ENCODE peak calls at places on chromosomes 13 and 19, in eight cellular contexts. R, M, D, A, Q, G, B and W are unnamed samples.

GRCh38 chr19:13169769-13170168 is 19.6 kb downstream of the IER2 start:
- DNase-seq in D (no peak), Q (no peak), A (no peak), R (peak), G (no peak), M (no peak), B (no peak), W (no peak)

GRCh38 chr13:50071399-50071798 is 56.2 kb downstream of the KCNRG start:
- DNase-seq in D (no peak), G (no peak), M (no peak), A (no peak), B (no peak), R (no peak), Q (no peak), W (no peak)

GRCh38 chr19:53161123-53161522 is 2.3 kb upstream of the ZNF347 start:
- DNase-seq in M (no peak), A (no peak), D (no peak), G (no peak), R (no peak), Q (no peak), B (no peak), W (no peak)

GRCh38 chr13:28059214-28059613 is 41.2 kb downstream of the FLT3 start:
- DNase-seq in A (peak), M (no peak), R (peak), B (peak), Q (peak), D (no peak), G (peak), W (peak)

GRCh38 chr13:61777281-61777680 is 361.6 kb upstream of the PCDH20 start:
- DNase-seq in G (no peak), A (peak), D (no peak), Q (no peak), R (no peak), M (no peak), B (peak), W (no peak)

GRCh38 chr13:44096906-44097305 is 217.2 kb downstream of the LACC1 start:
- DNase-seq in G (no peak), M (no peak), A (no peak), Q (no peak), R (no peak), D (no peak), B (no peak), W (no peak)

GRCh38 chr19:1445185-1445931 is 4.6 kb upstream of the APC2 start:
- DNase-seq in B (peak), Q (peak), A (peak), R (peak), M (no peak), G (peak), D (peak), W (peak)

GRCh38 chr19:49472936-49473335 is 1.1 kb upstream of the FLT3LG start:
- DNase-seq in M (no peak), B (no peak), R (no peak), G (no peak), D (no peak), A (no peak), Q (no peak), W (no peak)

GRCh38 chr19:40778865-40779284 is 828 bp downstream of the RAB4B start:
- DNase-seq in M (no peak), G (no peak), A (no peak), B (peak), D (no peak), Q (no peak), R (no peak), W (no peak)

GRCh38 chr13:31110617-31111016 is 51.1 kb downstream of the HSPH1 start:
- DNase-seq in B (no peak), R (no peak), Q (no peak), A (no peak), D (no peak), G (no peak), M (no peak), W (no peak)

GRCh38 chr13:97018029-97018819 is 23.9 kb upstream of the OXGR1 start:
- DNase-seq in G (peak), R (peak), Q (peak), M (no peak), B (peak), A (peak), D (no peak), W (peak)

GRCh38 chr19:49761249-49761624 is 1.9 kb downstream of the TSKS start:
- DNase-seq in G (no peak), A (no peak), M (no peak), Q (no peak), R (no peak), D (no peak), B (no peak), W (no peak)

GRCh38 chr13:38223093-38223492 is 126.6 kb upstream of the UFM1 start:
- DNase-seq in Q (no peak), D (no peak), G (peak), M (no peak), R (peak), A (peak), B (peak), W (no peak)

GRCh38 chr13:107883561-107884175 is 331.7 kb downstream of the LIG4 start:
- DNase-seq in A (peak), M (no peak), R (no peak), Q (no peak), B (peak), G (no peak), D (no peak), W (no peak)

GRCh38 chr19:6126335-6126974 is 9.0 kb upstream of the ACSBG2 start:
- DNase-seq in R (peak), B (peak), G (peak), D (no peak), Q (no peak), A (peak), M (no peak), W (peak)

GRCh38 chr19:40684280-40684679 is 6.2 kb downstream of the NUMBL start:
- DNase-seq in B (no peak), A (no peak), R (no peak), D (no peak), Q (no peak), M (no peak), G (no peak), W (no peak)

GRCh38 chr19:10508707-10509106 is 5.6 kb upstream of the KEAP1 start:
- DNase-seq in R (no peak), D (no peak), B (no peak), M (no peak), Q (no peak), A (no peak), G (no peak), W (no peak)

GRCh38 chr13:95195146-95195545 is 106.1 kb downstream of the ABCC4 start:
- DNase-seq in G (no peak), Q (no peak), D (no peak), B (no peak), A (no peak), M (no peak), R (no peak), W (no peak)

GRCh38 chr19:52963229-52963760 is 614 bp upstream of the ZNF816 start:
- DNase-seq in Q (no peak), D (no peak), A (no peak), R (peak), G (no peak), M (no peak), B (no peak), W (no peak)

GRCh38 chr13:98495627-98496238 is 81.2 kb downstream of the STK24 start:
- DNase-seq in Q (no peak), D (no peak), G (no peak), M (no peak), A (no peak), R (no peak), B (peak), W (no peak)

GRCh38 chr19:56309511-56310185 is 5.0 kb downstream of the ZSCAN5A start:
- DNase-seq in A (peak), D (no peak), M (no peak), Q (peak), B (peak), R (peak), G (peak), W (peak)

GRCh38 chr13:95087746-95088305 is 213.4 kb downstream of the ABCC4 start:
- DNase-seq in D (no peak), G (no peak), Q (no peak), R (no peak), B (peak), M (no peak), A (peak), W (no peak)

GRCh38 chr19:19191920-19192882 is at the start of the genes BORCS8 and RFXANK:
- DNase-seq in A (peak), G (peak), Q (peak), B (peak), M (peak), D (peak), R (peak), W (peak)

GRCh38 chr19:15550847-15551182 is 42.5 kb downstream of the CYP4F22 start:
- DNase-seq in M (no peak), B (no peak), D (no peak), G (no peak), R (no peak), Q (no peak), A (no peak), W (no peak)

GRCh38 chr19:53509845-53510244 is 28.1 kb upstream of the ZNF331 start:
- DNase-seq in B (no peak), A (no peak), G (no peak), D (no peak), Q (no peak), R (no peak), M (no peak), W (no peak)

GRCh38 chr19:29389495-29389894 is 136.3 kb upstream of the VSTM2B start:
- DNase-seq in M (no peak), A (no peak), G (no peak), D (no peak), Q (no peak), B (no peak), R (no peak), W (no peak)

GRCh38 chr19:10888421-10888866 is 17.1 kb downstream of the CARM1 start:
- DNase-seq in D (no peak), Q (no peak), B (no peak), G (no peak), A (no peak), M (no peak), R (no peak), W (no peak)

GRCh38 chr13:25065974-25066770 is 29.8 kb upstream of the PABPC3 start:
- DNase-seq in D (no peak), A (no peak), G (no peak), M (no peak), B (no peak), R (no peak), Q (no peak), W (no peak)

GRCh38 chr19:40831502-40832430 is 18.5 kb downstream of the CYP2A6 start:
- DNase-seq in R (peak), M (peak), G (no peak), D (no peak), A (peak), Q (no peak), B (peak), W (no peak)

GRCh38 chr19:10895920-10896319 is 24.6 kb downstream of the CARM1 start:
- DNase-seq in B (no peak), A (no peak), Q (no peak), R (no peak), D (no peak), G (no peak), M (no peak), W (no peak)

GRCh38 chr13:113901231-113901630 is 37.4 kb upstream of the GAS6 start:
- DNase-seq in Q (no peak), A (no peak), M (no peak), R (no peak), G (no peak), B (no peak), D (peak), W (no peak)

GRCh38 chr19:18502633-18503294 is 19.1 kb downstream of the ELL start:
- DNase-seq in G (no peak), Q (no peak), B (no peak), R (no peak), A (no peak), D (no peak), M (no peak), W (no peak)

GRCh38 chr19:18743281-18743825 is 47.8 kb downstream of the COMP start:
- DNase-seq in B (peak), G (no peak), A (peak), Q (no peak), R (peak), D (no peak), M (no peak), W (no peak)

GRCh38 chr13:27137759-27138158 is 33.9 kb downstream of the USP12 start:
- DNase-seq in R (no peak), M (no peak), Q (no peak), G (no peak), D (no peak), B (peak), A (no peak), W (no peak)

GRCh38 chr19:29878973-29879654 is 62.9 kb upstream of the URI1 start:
- DNase-seq in D (no peak), Q (no peak), B (peak), R (peak), M (no peak), G (peak), A (peak), W (peak)

GRCh38 chr13:34720618-34721017 is 221.5 kb upstream of the NBEA start:
- DNase-seq in M (no peak), R (no peak), A (no peak), G (no peak), D (no peak), B (no peak), Q (no peak), W (no peak)

GRCh38 chr13:31172001-31172400 is 10.3 kb upstream of the HSPH1 start:
- DNase-seq in G (no peak), D (no peak), R (no peak), M (no peak), B (peak), A (peak), Q (no peak), W (no peak)